ENCODE peak calls at places on chromosomes 13 and 19, in nine cellular contexts. X is non-pigmented ciliary epithelial cell; P is left ventricle myocardium inferior; F is kidney epithelial cell; S is CD8-positive, alpha-beta memory T cell; K is NCI-H1436; L is T-cell; G is anterior cingulate cortex; M is T-helper 2 cell. A is an unnamed sample.
A peak's percentile ranks its signal among the peaks of the same experiment; 100 is the strongest.

GRCh38 chr13:44359983-44360375 is 13.6 kb upstream of the SERP2 start:
- DNase-seq in L (no peak), X (no peak), K (no peak), S (no peak), F (no peak), G (no peak), P (no peak), M (no peak), A (no peak)

GRCh38 chr19:39307822-39308530 is 11.8 kb downstream of the IFNL1 start:
- DNase-seq in F (no peak), K (no peak), L (no peak), M (no peak), P (no peak), X (no peak), S (no peak), G (no peak), A (no peak)

GRCh38 chr19:39846678-39847486 is 703 bp upstream of the FBL start:
- DNase-seq in K (no peak), P (no peak), X (no peak), S (no peak), F (no peak), G (no peak), M (no peak), L (no peak), A (no peak)

GRCh38 chr13:48942131-48942530 is 33.6 kb upstream of the FNDC3A start:
- DNase-seq in P (no peak), L (no peak), G (no peak), K (no peak), S (no peak), M (no peak), X (peak; percentile 28), F (no peak), A (no peak)

GRCh38 chr19:54133312-54133956 is 4.1 kb upstream of the CNOT3 start:
- DNase-seq in K (peak; percentile 92), G (no peak), S (no peak), M (no peak), X (no peak), P (no peak), L (no peak), F (no peak), A (no peak)

GRCh38 chr13:33111414-33112110 is 95.3 kb downstream of the KL start:
- DNase-seq in M (no peak), K (no peak), S (no peak), P (peak; percentile 37), X (no peak), L (no peak), F (no peak), G (no peak), A (no peak)

GRCh38 chr13:113654591-113655357 is 3.2 kb downstream of the ATP4B start:
- DNase-seq in K (no peak), F (no peak), P (peak; percentile 13), L (no peak), G (no peak), S (no peak), X (no peak), M (no peak), A (no peak)

GRCh38 chr19:51127755-51128154 is 3.0 kb downstream of the SIGLEC9 start:
- DNase-seq in X (no peak), M (no peak), L (no peak), S (no peak), P (no peak), F (no peak), G (no peak), K (no peak), A (no peak)

GRCh38 chr13:49240017-49240416 is 7.7 kb upstream of the CDADC1 start:
- DNase-seq in X (no peak), S (no peak), G (no peak), M (peak; percentile 27), L (peak; percentile 31), P (no peak), F (no peak), K (no peak), A (peak; percentile 25)

GRCh38 chr19:13794388-13794751 is 873 bp upstream of the ZSWIM4 start:
- DNase-seq in S (no peak), L (no peak), F (no peak), M (no peak), X (peak; percentile 79), G (no peak), K (no peak), P (peak; percentile 83), A (no peak)

GRCh38 chr19:16338470-16339360 is 14.1 kb downstream of the KLF2 start:
- DNase-seq in L (peak; percentile 45), K (no peak), P (no peak), X (peak; percentile 87), S (peak; percentile 53), G (no peak), F (peak; percentile 81), M (no peak), A (peak; percentile 44)

GRCh38 chr13:48896312-48896711 is 79.4 kb upstream of the FNDC3A start:
- DNase-seq in K (no peak), L (no peak), M (no peak), G (no peak), X (no peak), P (no peak), S (no peak), F (no peak), A (no peak)

GRCh38 chr13:28120317-28120716 is 18.0 kb upstream of the PAN3 start:
- DNase-seq in K (no peak), G (no peak), L (no peak), F (no peak), X (no peak), P (no peak), M (no peak), S (no peak), A (no peak)

GRCh38 chr19:39038098-39038497 is 5.7 kb upstream of the FBXO27 start:
- DNase-seq in P (no peak), M (no peak), F (no peak), L (no peak), G (no peak), X (no peak), K (no peak), S (no peak), A (no peak)

GRCh38 chr13:93959796-93960533 is 519.5 kb downstream of the DCT start:
- DNase-seq in K (no peak), S (no peak), L (no peak), M (no peak), P (no peak), G (no peak), X (peak; percentile 34), F (no peak), A (no peak)

GRCh38 chr13:67662997-67663396 is 432.9 kb upstream of the PCDH9 start:
- DNase-seq in K (no peak), F (no peak), M (no peak), P (no peak), S (no peak), L (no peak), X (no peak), G (no peak), A (no peak)

GRCh38 chr13:43487459-43487858 is 299.3 kb downstream of the ENOX1 start:
- DNase-seq in P (no peak), M (no peak), L (no peak), S (no peak), G (no peak), X (no peak), F (no peak), K (no peak), A (no peak)

GRCh38 chr13:62176051-62176450 is 760.4 kb upstream of the PCDH20 start:
- DNase-seq in X (peak; percentile 27), K (no peak), S (no peak), M (no peak), F (no peak), G (no peak), L (no peak), P (no peak), A (no peak)

GRCh38 chr19:38062959-38063786 is 156.2 kb downstream of the SIPA1L3 start:
- DNase-seq in X (no peak), K (no peak), G (no peak), S (no peak), P (no peak), L (no peak), M (no peak), F (no peak), A (no peak)

GRCh38 chr13:68190826-68191225 is 960.7 kb upstream of the PCDH9 start:
- DNase-seq in P (no peak), M (no peak), X (peak; percentile 22), K (no peak), G (no peak), L (no peak), S (no peak), F (peak; percentile 63), A (no peak)

GRCh38 chr13:102312841-102313240 is 89.0 kb downstream of the FGF14 start:
- DNase-seq in G (no peak), P (no peak), K (no peak), S (no peak), F (no peak), L (no peak), M (no peak), X (no peak), A (no peak)

GRCh38 chr19:38879400-38879751 is 1.3 kb upstream of the RINL start:
- DNase-seq in S (no peak), X (no peak), P (no peak), L (no peak), G (no peak), M (no peak), F (no peak), K (no peak), A (no peak)

GRCh38 chr13:113959198-113959597 is 14.7 kb downstream of the C13orf46 start:
- DNase-seq in M (no peak), F (no peak), G (no peak), L (no peak), K (no peak), P (no peak), S (no peak), X (no peak), A (no peak)

GRCh38 chr13:89393758-89394157 is 1722.6 kb downstream of the SLITRK5 start:
- DNase-seq in X (no peak), F (no peak), P (no peak), S (no peak), G (no peak), K (no peak), L (no peak), M (no peak), A (no peak)

GRCh38 chr13:39036212-39036611 is 1.7 kb downstream of the PROSER1 start:
- DNase-seq in P (no peak), X (no peak), G (no peak), S (peak; percentile 18), F (no peak), M (no peak), K (no peak), L (peak; percentile 6), A (no peak)

GRCh38 chr13:35818577-35819165 is 312.5 kb downstream of the DCLK1 start:
- DNase-seq in G (no peak), F (peak; percentile 4), M (no peak), S (no peak), K (peak; percentile 6), L (no peak), P (no peak), X (peak; percentile 14), A (no peak)

GRCh38 chr19:3982701-3983541 is 2.3 kb downstream of the EEF2 start:
- DNase-seq in S (no peak), K (no peak), G (no peak), X (no peak), F (no peak), L (no peak), P (no peak), M (no peak), A (no peak)

GRCh38 chr13:29886446-29886845 is 36.0 kb upstream of the UBL3 start:
- DNase-seq in M (no peak), P (no peak), X (no peak), G (no peak), F (no peak), K (no peak), L (no peak), S (no peak), A (peak; percentile 9)

GRCh38 chr19:56383826-56384605 is 9.3 kb downstream of the ZNF582 start:
- DNase-seq in X (no peak), L (no peak), M (no peak), K (no peak), P (no peak), F (no peak), G (no peak), S (no peak), A (no peak)